ENCODE peak calls at places on chromosomes 11 and 22, in five cellular contexts. B is cardiac fibroblast, X is A549, G is IMR-90, H is AG10803. I is an unnamed sample.

GRCh38 chr11:3231851-3232744 is at the start of gene MRGPRE:
- DNase-seq in B (peak), X (no peak), G (no peak), H (peak), I (no peak)

GRCh38 chr11:78420796-78421209 is 3.2 kb upstream of the GAB2 start:
- DNase-seq in B (peak), X (no peak), G (peak), H (peak), I (no peak)

GRCh38 chr11:3130269-3131071 is 34.6 kb downstream of the OSBPL5 start:
- DNase-seq in B (no peak), X (no peak), G (no peak), H (no peak), I (no peak)

GRCh38 chr11:131977854-131978253 is 607.4 kb downstream of the NTM start:
- DNase-seq in B (peak), X (no peak), G (peak), H (peak), I (no peak)

GRCh38 chr11:72684236-72684912 is 10.2 kb upstream of the PDE2A start:
- DNase-seq in B (peak), X (peak), G (peak), H (peak), I (peak)

GRCh38 chr11:125408281-125408680 is 87.8 kb downstream of the FEZ1 start:
- DNase-seq in B (no peak), X (no peak), G (no peak), H (no peak), I (no peak)

GRCh38 chr11:9462172-9462799 is 1.5 kb downstream of the ZNF143 start:
- DNase-seq in B (peak), X (no peak), G (peak), H (peak), I (no peak)

GRCh38 chr11:62671272-62671603 is 235 bp upstream of the UQCC3 start:
- DNase-seq in B (no peak), X (no peak), G (no peak), H (no peak), I (no peak)

GRCh38 chr11:128874406-128874805 is 7.3 kb upstream of the KCNJ1 start:
- DNase-seq in B (peak), X (no peak), G (peak), H (peak), I (no peak)

DNA sequence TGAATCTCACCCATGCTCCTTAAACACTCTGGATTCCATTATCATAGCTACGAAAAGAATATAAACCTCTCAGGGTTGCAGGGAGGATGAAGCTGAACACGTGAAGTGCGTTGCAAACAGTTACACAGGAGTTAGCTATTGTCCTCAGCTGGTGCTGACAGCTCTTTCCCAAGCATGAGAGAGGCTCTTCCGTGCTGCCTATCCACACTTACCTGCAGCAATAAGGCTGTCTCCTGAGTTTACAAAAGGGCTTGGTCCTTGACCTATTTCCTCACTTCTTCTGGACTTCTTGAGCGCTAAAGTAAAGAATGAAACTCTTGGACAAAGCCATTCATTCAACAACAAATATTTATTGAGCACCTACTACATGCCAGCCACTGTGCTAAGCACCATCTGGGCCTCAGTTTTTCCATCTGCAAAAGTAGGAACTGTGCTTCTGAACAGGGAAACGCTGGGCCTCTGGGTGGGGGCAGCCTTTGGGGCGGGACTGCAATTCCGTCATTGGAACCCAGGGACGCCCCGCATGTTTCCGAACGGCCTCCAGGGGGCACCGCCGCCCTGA is 749 bp upstream of the ARL2 start:
- DNase-seq in B (peak), X (peak), G (peak), H (peak), I (peak)
- H3K4me3 ChIP-seq in B (peak), X (peak), G (peak), H (peak), I (peak)

DNA sequence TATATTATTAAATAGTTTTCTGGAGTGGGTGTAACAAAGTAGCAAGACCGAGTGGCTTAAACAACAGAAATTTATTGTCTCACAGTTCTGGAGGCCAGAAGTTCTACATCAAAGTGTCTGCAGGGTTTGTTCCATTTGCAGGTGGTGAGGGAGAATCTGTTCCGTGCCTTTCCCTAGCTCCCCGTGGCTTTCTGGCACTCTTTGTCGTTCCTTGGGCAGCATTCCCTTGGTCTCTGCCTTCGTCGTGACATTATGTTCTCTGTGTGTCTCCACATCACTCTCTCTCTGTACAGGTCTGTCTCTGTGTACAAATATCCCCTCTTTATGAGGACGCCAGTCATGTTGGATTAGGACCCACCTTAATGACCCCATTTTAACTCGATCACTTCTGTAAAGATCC is 38.2 kb downstream of the LDLRAD3 start:
- DNase-seq in B (no peak), X (no peak), G (no peak), H (no peak), I (no peak)
- H3K4me3 ChIP-seq in B (no peak), X (no peak), G (no peak), H (no peak), I (no peak)

GRCh38 chr11:67483901-67484665 is 1.3 kb downstream of the AIP start:
- DNase-seq in B (no peak), X (no peak), G (no peak), H (no peak), I (no peak)
- H3K4me3 ChIP-seq in B (no peak), X (no peak), G (no peak), H (peak), I (peak)

GRCh38 chr11:18578975-18579598 is 9.4 kb downstream of the UEVLD start:
- DNase-seq in B (no peak), X (peak), G (no peak), H (no peak), I (no peak)
- H3K4me3 ChIP-seq in B (no peak), X (peak), G (no peak), H (no peak), I (no peak)

GRCh38 chr11:111193924-111194490 is 51.5 kb upstream of the POU2AF2 start:
- DNase-seq in B (peak), X (no peak), G (no peak), H (no peak), I (no peak)

GRCh38 chr11:111200010-111200534 is 45.5 kb upstream of the POU2AF2 start:
- DNase-seq in B (no peak), X (no peak), G (no peak), H (no peak), I (no peak)

GRCh38 chr11:111189466-111189865 is 56.1 kb upstream of the POU2AF2 start:
- DNase-seq in B (no peak), X (no peak), G (peak), H (no peak), I (no peak)

GRCh38 chr11:111195192-111195591 is 50.3 kb upstream of the POU2AF2 start:
- DNase-seq in B (no peak), X (no peak), G (peak), H (no peak), I (no peak)

GRCh38 chr11:111194789-111195188 is 50.7 kb upstream of the POU2AF2 start:
- DNase-seq in B (no peak), X (no peak), G (no peak), H (no peak), I (no peak)
- H3K4me3 ChIP-seq in B (no peak), X (no peak), G (no peak), H (no peak), I (no peak)

DNA sequence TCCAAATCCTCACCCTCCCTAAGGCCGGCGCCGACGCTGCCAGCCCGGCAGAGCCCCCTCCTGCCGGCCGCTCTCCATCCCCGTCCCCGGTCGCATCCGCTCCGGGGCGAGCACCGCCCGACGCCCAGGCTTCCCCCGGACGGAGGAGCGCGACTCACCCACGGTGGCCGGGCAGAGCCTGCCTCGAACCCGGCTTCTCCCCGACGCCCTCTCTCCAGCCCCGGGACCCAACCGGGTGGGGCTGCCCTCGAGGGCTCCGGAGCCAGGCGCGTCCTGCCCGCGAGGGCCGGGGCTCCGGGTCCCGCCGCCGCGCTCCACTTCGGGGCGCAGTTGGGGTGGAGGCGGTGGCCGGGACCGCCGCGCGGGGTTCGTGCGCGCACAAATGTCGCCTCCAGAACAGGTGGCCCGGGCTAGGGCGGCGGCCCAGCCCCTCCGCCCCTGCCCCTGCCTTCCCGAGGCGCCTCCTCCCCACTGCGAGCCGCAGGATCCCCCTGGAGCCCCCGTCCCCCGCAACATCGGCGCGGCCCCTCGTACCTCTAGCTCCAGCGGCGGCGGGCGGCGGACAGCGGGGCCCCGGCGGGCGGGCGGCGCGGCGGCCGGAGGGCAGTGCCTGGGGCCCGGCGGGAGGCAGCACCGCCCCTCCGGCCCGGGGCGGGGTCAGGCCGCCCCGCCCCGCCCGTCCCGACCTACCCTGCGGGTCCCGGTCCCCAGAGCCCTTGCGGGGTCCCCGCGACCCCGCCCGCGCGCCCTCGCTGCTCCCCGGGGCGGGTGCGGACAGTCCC is at the start of gene A4GALT:
- DNase-seq in B (no peak), X (no peak), G (no peak), H (no peak), I (peak)
- H3K4me3 ChIP-seq in B (peak), X (peak), G (peak), H (peak), I (peak)

GRCh38 chr11:66277475-66278391 is at the start of gene CNIH2:
- DNase-seq in B (no peak), X (peak), G (no peak), H (no peak), I (peak)
- H3K4me3 ChIP-seq in B (no peak), X (peak), G (peak), H (no peak), I (peak)

GRCh38 chr11:64741393-64742086 is 2.4 kb downstream of the RASGRP2 start:
- DNase-seq in B (no peak), X (no peak), G (no peak), H (no peak), I (no peak)
- H3K4me3 ChIP-seq in B (no peak), X (no peak), G (no peak), H (no peak), I (no peak)